ENCODE peak calls at places on chromosome 12, in nine cellular contexts. Q, V, C, H, X, K, D, O and P are unnamed samples.

GRCh38 chr12:27096420-27096819 is 14.0 kb upstream of the C12orf71 start:
- DNase-seq in Q (no peak), V (no peak), C (no peak), H (no peak), X (no peak), K (no peak), D (no peak), O (no peak), P (no peak)

GRCh38 chr12:55499810-55500252 is 7.7 kb downstream of the OR6C68 start:
- DNase-seq in Q (no peak), V (no peak), C (peak; percentile 49), H (no peak), X (no peak), K (no peak), D (no peak), O (no peak), P (no peak)

GRCh38 chr12:21942377-21942703 is 1.1 kb upstream of the ABCC9 start:
- DNase-seq in Q (no peak), V (no peak), C (no peak), H (no peak), X (no peak), K (no peak), D (no peak), O (no peak), P (no peak)

GRCh38 chr12:50562485-50563433 is 58.0 kb downstream of the DIP2B start:
- DNase-seq in Q (no peak), V (no peak), C (no peak), H (no peak), X (no peak), K (no peak), D (no peak), O (no peak), P (no peak)

GRCh38 chr12:131010376-131011131 is 56.8 kb downstream of the ADGRD1 start:
- DNase-seq in Q (no peak), V (no peak), C (no peak), H (no peak), X (no peak), K (no peak), D (no peak), O (no peak), P (no peak)

GRCh38 chr12:55470088-55470830 is at the start of gene OR6C70:
- DNase-seq in Q (no peak), V (no peak), C (no peak), H (no peak), X (no peak), K (no peak), D (no peak), O (no peak), P (no peak)

GRCh38 chr12:81170072-81170471 is 92.2 kb downstream of the ACSS3 start:
- DNase-seq in Q (no peak), V (no peak), C (no peak), H (no peak), X (no peak), K (no peak), D (no peak), O (no peak), P (no peak)

GRCh38 chr12:63220921-63221320 is 69.9 kb upstream of the AVPR1A start:
- DNase-seq in Q (no peak), V (no peak), C (no peak), H (no peak), X (no peak), K (no peak), D (no peak), O (no peak), P (no peak)

GRCh38 chr12:47991592-47991991 is 12.7 kb downstream of the COL2A1 start:
- DNase-seq in Q (no peak), V (no peak), C (no peak), H (no peak), X (no peak), K (no peak), D (no peak), O (no peak), P (no peak)